ENCODE peak calls at places on chromosomes 3 and 15, in eight cellular contexts. One of them, this sample, is unnamed.

GRCh38 chr15:97961067-97961954 is 808 bp downstream of the ARRDC4 start:
- DNase-seq in endothelial cell: peak; percentile 18
- DNase-seq in IMR-90: peak; percentile 4
- DNase-seq in foreskin keratinocyte: peak; percentile 37
- DNase-seq in mucosa of descending colon: peak; percentile 80
- DNase-seq in Calu3: peak; percentile 48
- DNase-seq in RWPE1: peak; percentile 37
- DNase-seq in AG04450: no peak
- DNase-seq in this sample: no peak

GRCh38 chr3:52851348-52851747 is 16.5 kb upstream of the MUSTN1 start:
- DNase-seq in endothelial cell: peak; percentile 59
- DNase-seq in IMR-90: peak; percentile 49
- DNase-seq in foreskin keratinocyte: peak; percentile 13
- DNase-seq in mucosa of descending colon: no peak
- DNase-seq in Calu3: peak; percentile 42
- DNase-seq in RWPE1: peak; percentile 34
- DNase-seq in AG04450: peak; percentile 37
- DNase-seq in this sample: peak; percentile 46

GRCh38 chr3:13379191-13379830 is 40.8 kb downstream of the NUP210 start:
- DNase-seq in endothelial cell: no peak
- DNase-seq in IMR-90: peak; percentile 84
- DNase-seq in foreskin keratinocyte: peak; percentile 4
- DNase-seq in mucosa of descending colon: no peak
- DNase-seq in Calu3: no peak
- DNase-seq in RWPE1: peak; percentile 5
- DNase-seq in AG04450: peak; percentile 55
- DNase-seq in this sample: peak; percentile 4

GRCh38 chr3:197736491-197737318 is at the start of gene RUBCN:
- DNase-seq in endothelial cell: peak; percentile 95
- DNase-seq in IMR-90: peak; percentile 92
- DNase-seq in foreskin keratinocyte: peak; percentile 90
- DNase-seq in mucosa of descending colon: peak; percentile 96
- DNase-seq in Calu3: peak; percentile 96
- DNase-seq in RWPE1: peak; percentile 92
- DNase-seq in AG04450: peak; percentile 79
- DNase-seq in this sample: peak; percentile 87

GRCh38 chr15:85580914-85581313 is 200.5 kb downstream of the AKAP13 start:
- DNase-seq in endothelial cell: no peak
- DNase-seq in IMR-90: no peak
- DNase-seq in foreskin keratinocyte: no peak
- DNase-seq in mucosa of descending colon: peak; percentile 73
- DNase-seq in Calu3: peak; percentile 81
- DNase-seq in RWPE1: no peak
- DNase-seq in AG04450: no peak
- DNase-seq in this sample: no peak

GRCh38 chr3:98612996-98613517 is 19.6 kb upstream of the CPOX start:
- DNase-seq in endothelial cell: no peak
- DNase-seq in IMR-90: no peak
- DNase-seq in foreskin keratinocyte: no peak
- DNase-seq in mucosa of descending colon: peak; percentile 27
- DNase-seq in Calu3: no peak
- DNase-seq in RWPE1: no peak
- DNase-seq in AG04450: no peak
- DNase-seq in this sample: no peak

GRCh38 chr3:108088697-108089096 is 2.1 kb downstream of the CD47 start:
- DNase-seq in endothelial cell: no peak
- DNase-seq in IMR-90: peak; percentile 16
- DNase-seq in foreskin keratinocyte: no peak
- DNase-seq in mucosa of descending colon: no peak
- DNase-seq in Calu3: peak; percentile 20
- DNase-seq in RWPE1: peak; percentile 26
- DNase-seq in AG04450: no peak
- DNase-seq in this sample: peak; percentile 29

GRCh38 chr3:69357196-69357595 is 28.7 kb downstream of the FRMD4B start:
- DNase-seq in endothelial cell: no peak
- DNase-seq in IMR-90: no peak
- DNase-seq in foreskin keratinocyte: no peak
- DNase-seq in mucosa of descending colon: no peak
- DNase-seq in Calu3: no peak
- DNase-seq in RWPE1: no peak
- DNase-seq in AG04450: no peak
- DNase-seq in this sample: peak; percentile 58

GRCh38 chr3:111336511-111336910 is 205.5 kb upstream of the CD96 start:
- DNase-seq in endothelial cell: no peak
- DNase-seq in IMR-90: peak; percentile 36
- DNase-seq in foreskin keratinocyte: no peak
- DNase-seq in mucosa of descending colon: no peak
- DNase-seq in Calu3: no peak
- DNase-seq in RWPE1: no peak
- DNase-seq in AG04450: no peak
- DNase-seq in this sample: no peak

GRCh38 chr3:56471771-56472170 is 3.5 kb upstream of the ERC2 start:
- DNase-seq in endothelial cell: no peak
- DNase-seq in IMR-90: no peak
- DNase-seq in foreskin keratinocyte: no peak
- DNase-seq in mucosa of descending colon: no peak
- DNase-seq in Calu3: no peak
- DNase-seq in RWPE1: no peak
- DNase-seq in AG04450: no peak
- DNase-seq in this sample: no peak
- TF ChIP-seq CTCF in endothelial cell: no peak
- TF ChIP-seq CTCF in IMR-90: no peak
- TF ChIP-seq CTCF in foreskin keratinocyte: no peak
- TF ChIP-seq CTCF in mucosa of descending colon: no peak
- TF ChIP-seq CTCF in Calu3: no peak
- TF ChIP-seq CTCF in RWPE1: no peak
- TF ChIP-seq CTCF in AG04450: no peak
- TF ChIP-seq CTCF in this sample: no peak

GRCh38 chr3:50654196-50654595 is 20.5 kb upstream of the DOCK3 start:
- DNase-seq in endothelial cell: no peak
- DNase-seq in IMR-90: no peak
- DNase-seq in foreskin keratinocyte: no peak
- DNase-seq in mucosa of descending colon: no peak
- DNase-seq in Calu3: no peak
- DNase-seq in RWPE1: no peak
- DNase-seq in AG04450: no peak
- DNase-seq in this sample: no peak

GRCh38 chr3:50655009-50655830 is 19.5 kb upstream of the DOCK3 start:
- DNase-seq in endothelial cell: no peak
- DNase-seq in IMR-90: peak; percentile 13
- DNase-seq in foreskin keratinocyte: peak; percentile 55
- DNase-seq in mucosa of descending colon: no peak
- DNase-seq in Calu3: no peak
- DNase-seq in RWPE1: no peak
- DNase-seq in AG04450: no peak
- DNase-seq in this sample: peak; percentile 67

GRCh38 chr3:50651445-50651844 is 23.3 kb upstream of the DOCK3 start:
- DNase-seq in endothelial cell: no peak
- DNase-seq in IMR-90: no peak
- DNase-seq in foreskin keratinocyte: no peak
- DNase-seq in mucosa of descending colon: no peak
- DNase-seq in Calu3: no peak
- DNase-seq in RWPE1: no peak
- DNase-seq in AG04450: no peak
- DNase-seq in this sample: no peak

GRCh38 chr3:50651875-50652529 is 22.7 kb upstream of the DOCK3 start:
- DNase-seq in endothelial cell: no peak
- DNase-seq in IMR-90: no peak
- DNase-seq in foreskin keratinocyte: no peak
- DNase-seq in mucosa of descending colon: no peak
- DNase-seq in Calu3: no peak
- DNase-seq in RWPE1: no peak
- DNase-seq in AG04450: no peak
- DNase-seq in this sample: no peak

GRCh38 chr3:50652709-50653108 is 22.0 kb upstream of the DOCK3 start:
- DNase-seq in endothelial cell: peak; percentile 33
- DNase-seq in IMR-90: peak; percentile 8
- DNase-seq in foreskin keratinocyte: peak; percentile 37
- DNase-seq in mucosa of descending colon: peak; percentile 64
- DNase-seq in Calu3: peak; percentile 78
- DNase-seq in RWPE1: peak; percentile 45
- DNase-seq in AG04450: no peak
- DNase-seq in this sample: peak; percentile 44
- TF ChIP-seq CTCF in endothelial cell: peak; percentile 20
- TF ChIP-seq CTCF in IMR-90: peak; percentile 37
- TF ChIP-seq CTCF in foreskin keratinocyte: peak; percentile 67
- TF ChIP-seq CTCF in mucosa of descending colon: no peak
- TF ChIP-seq CTCF in Calu3: peak; percentile 76
- TF ChIP-seq CTCF in RWPE1: no peak
- TF ChIP-seq CTCF in AG04450: peak; percentile 29
- TF ChIP-seq CTCF in this sample: peak; percentile 66

GRCh38 chr3:10833855-10834414 is 17.9 kb downstream of the SLC6A11 start:
- DNase-seq in endothelial cell: no peak
- DNase-seq in IMR-90: no peak
- DNase-seq in foreskin keratinocyte: no peak
- DNase-seq in mucosa of descending colon: no peak
- DNase-seq in Calu3: no peak
- DNase-seq in RWPE1: no peak
- DNase-seq in AG04450: no peak
- DNase-seq in this sample: no peak

GRCh38 chr3:10837849-10838248 is 21.8 kb downstream of the SLC6A11 start:
- DNase-seq in endothelial cell: no peak
- DNase-seq in IMR-90: no peak
- DNase-seq in foreskin keratinocyte: no peak
- DNase-seq in mucosa of descending colon: no peak
- DNase-seq in Calu3: no peak
- DNase-seq in RWPE1: no peak
- DNase-seq in AG04450: no peak
- DNase-seq in this sample: no peak

GRCh38 chr3:10836676-10837075 is 20.6 kb downstream of the SLC6A11 start:
- DNase-seq in endothelial cell: no peak
- DNase-seq in IMR-90: no peak
- DNase-seq in foreskin keratinocyte: no peak
- DNase-seq in mucosa of descending colon: no peak
- DNase-seq in Calu3: no peak
- DNase-seq in RWPE1: no peak
- DNase-seq in AG04450: no peak
- DNase-seq in this sample: no peak

GRCh38 chr3:10834951-10835350 is 18.9 kb downstream of the SLC6A11 start:
- DNase-seq in endothelial cell: no peak
- DNase-seq in IMR-90: no peak
- DNase-seq in foreskin keratinocyte: no peak
- DNase-seq in mucosa of descending colon: no peak
- DNase-seq in Calu3: no peak
- DNase-seq in RWPE1: no peak
- DNase-seq in AG04450: no peak
- DNase-seq in this sample: no peak

DNA sequence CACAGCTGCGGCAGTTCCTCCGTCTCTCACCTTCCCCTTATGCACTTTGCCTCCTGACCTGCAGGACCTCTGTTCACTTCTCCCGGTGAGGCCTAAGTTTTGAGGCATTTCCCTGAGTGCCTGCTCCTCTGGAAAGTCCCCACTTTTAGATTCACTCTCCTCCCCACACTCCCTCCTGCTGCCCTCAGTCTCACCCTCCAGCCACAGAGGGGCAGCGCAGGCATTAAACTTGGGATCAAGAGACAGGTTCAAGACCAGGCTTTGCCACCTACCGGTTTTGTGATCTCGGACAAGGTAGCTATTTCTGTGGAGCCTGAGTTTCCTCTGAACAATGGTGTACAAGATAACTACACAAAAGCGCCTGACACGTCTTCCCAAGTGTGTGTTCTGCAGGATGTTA is 19.4 kb downstream of the SLC6A11 start:
- DNase-seq in endothelial cell: no peak
- DNase-seq in IMR-90: no peak
- DNase-seq in foreskin keratinocyte: no peak
- DNase-seq in mucosa of descending colon: no peak
- DNase-seq in Calu3: no peak
- DNase-seq in RWPE1: no peak
- DNase-seq in AG04450: no peak
- DNase-seq in this sample: no peak
- TF ChIP-seq CTCF in endothelial cell: no peak
- TF ChIP-seq CTCF in IMR-90: no peak
- TF ChIP-seq CTCF in foreskin keratinocyte: peak; percentile 54
- TF ChIP-seq CTCF in mucosa of descending colon: no peak
- TF ChIP-seq CTCF in Calu3: peak; percentile 16
- TF ChIP-seq CTCF in RWPE1: no peak
- TF ChIP-seq CTCF in AG04450: no peak
- TF ChIP-seq CTCF in this sample: no peak

GRCh38 chr3:157327018-157327417 is 109.6 kb upstream of the PTX3 start:
- DNase-seq in endothelial cell: no peak
- DNase-seq in IMR-90: no peak
- DNase-seq in foreskin keratinocyte: no peak
- DNase-seq in mucosa of descending colon: no peak
- DNase-seq in Calu3: no peak
- DNase-seq in RWPE1: no peak
- DNase-seq in AG04450: no peak
- DNase-seq in this sample: no peak
- TF ChIP-seq CTCF in endothelial cell: no peak
- TF ChIP-seq CTCF in IMR-90: no peak
- TF ChIP-seq CTCF in foreskin keratinocyte: peak; percentile 37
- TF ChIP-seq CTCF in mucosa of descending colon: no peak
- TF ChIP-seq CTCF in Calu3: no peak
- TF ChIP-seq CTCF in RWPE1: no peak
- TF ChIP-seq CTCF in AG04450: no peak
- TF ChIP-seq CTCF in this sample: no peak

GRCh38 chr3:25468866-25469319 is 40.8 kb downstream of the RARB start:
- DNase-seq in endothelial cell: no peak
- DNase-seq in IMR-90: no peak
- DNase-seq in foreskin keratinocyte: no peak
- DNase-seq in mucosa of descending colon: peak; percentile 29
- DNase-seq in Calu3: no peak
- DNase-seq in RWPE1: no peak
- DNase-seq in AG04450: no peak
- DNase-seq in this sample: no peak
- TF ChIP-seq CTCF in endothelial cell: no peak
- TF ChIP-seq CTCF in IMR-90: no peak
- TF ChIP-seq CTCF in foreskin keratinocyte: no peak
- TF ChIP-seq CTCF in mucosa of descending colon: no peak
- TF ChIP-seq CTCF in Calu3: no peak
- TF ChIP-seq CTCF in RWPE1: no peak
- TF ChIP-seq CTCF in AG04450: no peak
- TF ChIP-seq CTCF in this sample: no peak

This sample was measured in bronchial epithelial cell.